ENCODE peak calls at places on chromosomes 12 and 14, in eight cellular contexts. V, K, A, M, Z, Q, O and C are unnamed samples.

GRCh38 chr14:103703433-103704385 is 11.5 kb downstream of the XRCC3 start:
- DNase-seq in V (no peak), K (no peak), A (no peak), M (no peak), Z (no peak), Q (no peak), O (no peak), C (no peak)

GRCh38 chr12:125395583-125396215 is 330.5 kb downstream of the AACS start:
- DNase-seq in V (no peak), K (no peak), A (no peak), M (no peak), Z (no peak), Q (no peak), O (no peak), C (no peak)

GRCh38 chr14:105136401-105137322 is 31.9 kb downstream of the JAG2 start:
- DNase-seq in V (no peak), K (no peak), A (no peak), M (no peak), Z (no peak), Q (no peak), O (no peak), C (no peak)

GRCh38 chr12:100324498-100324897 is 32.4 kb upstream of the SLC17A8 start:
- DNase-seq in V (no peak), K (no peak), A (no peak), M (no peak), Z (no peak), Q (no peak), O (no peak), C (no peak)

GRCh38 chr12:1350055-1350933 is 244.1 kb downstream of the FBXL14 start:
- DNase-seq in V (no peak), K (no peak), A (no peak), M (peak), Z (no peak), Q (no peak), O (no peak), C (no peak)

GRCh38 chr12:13839937-13840336 is 141.5 kb downstream of the GRIN2B start:
- DNase-seq in V (no peak), K (no peak), A (no peak), M (no peak), Z (no peak), Q (no peak), O (no peak), C (no peak)

GRCh38 chr14:102485693-102486512 is 23.7 kb downstream of the ANKRD9 start:
- DNase-seq in V (no peak), K (no peak), A (no peak), M (no peak), Z (no peak), Q (no peak), O (no peak), C (no peak)

GRCh38 chr12:59780605-59781135 is 184.8 kb downstream of the SLC16A7 start:
- DNase-seq in V (no peak), K (no peak), A (peak), M (peak), Z (no peak), Q (peak), O (no peak), C (no peak)

GRCh38 chr12:18443768-18444437 is 182.6 kb downstream of the PIK3C2G start:
- DNase-seq in V (no peak), K (peak), A (no peak), M (no peak), Z (no peak), Q (no peak), O (no peak), C (no peak)

GRCh38 chr14:82354126-82354525 is 820.5 kb upstream of the SEL1L start:
- DNase-seq in V (no peak), K (no peak), A (no peak), M (no peak), Z (no peak), Q (no peak), O (no peak), C (no peak)

GRCh38 chr12:58148405-58148804 is 207.0 kb downstream of the ATP23 start:
- DNase-seq in V (no peak), K (no peak), A (peak), M (peak), Z (no peak), Q (no peak), O (no peak), C (no peak)

GRCh38 chr12:123384318-123384993 is 524 bp downstream of the KMT5A start:
- DNase-seq in V (no peak), K (no peak), A (no peak), M (no peak), Z (no peak), Q (peak), O (no peak), C (no peak)

GRCh38 chr12:119175115-119175514 is 3.6 kb upstream of the HSPB8 start:
- DNase-seq in V (no peak), K (no peak), A (no peak), M (no peak), Z (no peak), Q (no peak), O (no peak), C (no peak)

GRCh38 chr14:95817271-95817670 is 59.4 kb upstream of the TUNAR start:
- DNase-seq in V (peak), K (no peak), A (no peak), M (no peak), Z (no peak), Q (no peak), O (no peak), C (no peak)

GRCh38 chr12:43824207-43824775 is 11.6 kb upstream of the TMEM117 start:
- DNase-seq in V (no peak), K (no peak), A (no peak), M (no peak), Z (no peak), Q (no peak), O (no peak), C (no peak)

GRCh38 chr12:90514325-90514724 is 440.7 kb downstream of the CCER1 start:
- DNase-seq in V (no peak), K (no peak), A (no peak), M (peak), Z (no peak), Q (no peak), O (no peak), C (no peak)

GRCh38 chr14:70033561-70033960 is 154.3 kb downstream of the SMOC1 start:
- DNase-seq in V (no peak), K (no peak), A (no peak), M (no peak), Z (no peak), Q (no peak), O (no peak), C (no peak)

GRCh38 chr14:71141701-71142374 is 234.6 kb downstream of the PCNX1 start:
- DNase-seq in V (no peak), K (no peak), A (no peak), M (no peak), Z (no peak), Q (no peak), O (no peak), C (no peak)

GRCh38 chr12:116697305-116698130 is 40.4 kb downstream of the SPRING1 start:
- DNase-seq in V (no peak), K (peak), A (peak), M (no peak), Z (no peak), Q (peak), O (no peak), C (peak)

GRCh38 chr14:60651936-60652673 is 2.8 kb upstream of the SIX1 start:
- DNase-seq in V (no peak), K (peak), A (no peak), M (no peak), Z (peak), Q (peak), O (no peak), C (peak)

GRCh38 chr12:40144023-40144422 is 38.1 kb upstream of the SLC2A13 start:
- DNase-seq in V (no peak), K (no peak), A (peak), M (no peak), Z (no peak), Q (no peak), O (no peak), C (no peak)

GRCh38 chr12:51971679-51972423 is 20.4 kb downstream of the ACVR1B start:
- DNase-seq in V (no peak), K (no peak), A (no peak), M (no peak), Z (no peak), Q (no peak), O (no peak), C (no peak)

GRCh38 chr12:15059123-15059522 is 86.3 kb downstream of the PDE6H start:
- DNase-seq in V (no peak), K (no peak), A (no peak), M (no peak), Z (no peak), Q (no peak), O (no peak), C (no peak)

GRCh38 chr12:95312656-95313055 is 95.0 kb downstream of the VEZT start:
- DNase-seq in V (no peak), K (no peak), A (no peak), M (no peak), Z (no peak), Q (no peak), O (no peak), C (no peak)

GRCh38 chr14:103880334-103880985 is 33.1 kb upstream of the PPP1R13B start:
- DNase-seq in V (peak), K (no peak), A (peak), M (peak), Z (no peak), Q (no peak), O (no peak), C (peak)

GRCh38 chr12:19757317-19757877 is 318.1 kb downstream of the AEBP2 start:
- DNase-seq in V (no peak), K (peak), A (peak), M (no peak), Z (peak), Q (peak), O (no peak), C (no peak)

GRCh38 chr12:18864900-18865561 is 127.1 kb downstream of the CAPZA3 start:
- DNase-seq in V (no peak), K (no peak), A (no peak), M (peak), Z (no peak), Q (no peak), O (no peak), C (no peak)

GRCh38 chr14:51564460-51564859 is 87.2 kb upstream of the FRMD6 start:
- DNase-seq in V (no peak), K (no peak), A (no peak), M (no peak), Z (peak), Q (no peak), O (no peak), C (no peak)

GRCh38 chr12:106841471-106842302 is 67.2 kb downstream of the RIC8B start:
- DNase-seq in V (peak), K (peak), A (peak), M (peak), Z (peak), Q (peak), O (no peak), C (peak)

GRCh38 chr14:39469094-39469710 is 37.0 kb upstream of the FBXO33 start:
- DNase-seq in V (no peak), K (no peak), A (no peak), M (no peak), Z (no peak), Q (no peak), O (no peak), C (no peak)

GRCh38 chr12:6226701-6227096 is 26.5 kb downstream of the CD9 start:
- DNase-seq in V (no peak), K (no peak), A (no peak), M (no peak), Z (no peak), Q (no peak), O (no peak), C (no peak)

GRCh38 chr12:111174283-111175108 is 194.4 kb downstream of the PHETA1 start:
- DNase-seq in V (no peak), K (no peak), A (no peak), M (no peak), Z (no peak), Q (no peak), O (no peak), C (no peak)

GRCh38 chr14:100771121-100771800 is 44.6 kb downstream of the DLK1 start:
- DNase-seq in V (no peak), K (no peak), A (no peak), M (no peak), Z (no peak), Q (no peak), O (no peak), C (no peak)

GRCh38 chr12:34405286-34406227 is 383.3 kb downstream of the ALG10 start:
- DNase-seq in V (peak), K (no peak), A (no peak), M (no peak), Z (no peak), Q (no peak), O (no peak), C (no peak)

GRCh38 chr12:71755146-71755892 is 656 bp downstream of the RAB21 start:
- DNase-seq in V (peak), K (no peak), A (peak), M (no peak), Z (no peak), Q (no peak), O (peak), C (no peak)